ENCODE peak calls at places on chromosome X, in eight cellular contexts. One of them, this sample, is unnamed.
A peak's percentile ranks its signal among the peaks of the same experiment; 100 is the strongest.

GRCh38 chrX:110941906-110942305 is 146.3 kb upstream of the CHRDL1 start:
- DNase-seq in uterus: no peak
- DNase-seq in GM12865: no peak
- DNase-seq in HFF-Myc: no peak
- DNase-seq in mammary epithelial cell: peak; percentile 24
- DNase-seq in adrenal gland: no peak
- DNase-seq in endodermal cell: no peak
- DNase-seq in sigmoid colon: no peak
- DNase-seq in this sample: no peak

GRCh38 chrX:108735087-108735679 is 1.2 kb downstream of the IRS4 start:
- DNase-seq in HFF-Myc: no peak
- DNase-seq in uterus: no peak
- DNase-seq in mammary epithelial cell: no peak
- DNase-seq in GM12865: peak; percentile 13
- DNase-seq in sigmoid colon: no peak
- DNase-seq in endodermal cell: peak; percentile 86
- DNase-seq in adrenal gland: no peak
- DNase-seq in this sample: no peak

GRCh38 chrX:51420610-51421009 is 75.8 kb downstream of the NUDT11 start:
- DNase-seq in GM12865: peak; percentile 36
- DNase-seq in sigmoid colon: no peak
- DNase-seq in uterus: no peak
- DNase-seq in adrenal gland: peak; percentile 10
- DNase-seq in endodermal cell: no peak
- DNase-seq in mammary epithelial cell: peak; percentile 8
- DNase-seq in HFF-Myc: peak; percentile 7
- DNase-seq in this sample: no peak

GRCh38 chrX:76428243-76429130 is 977 bp downstream of the MAGEE1 start:
- DNase-seq in sigmoid colon: peak; percentile 68
- DNase-seq in adrenal gland: peak; percentile 1
- DNase-seq in endodermal cell: peak; percentile 66
- DNase-seq in mammary epithelial cell: peak; percentile 1
- DNase-seq in GM12865: peak; percentile 14
- DNase-seq in uterus: peak; percentile 12
- DNase-seq in HFF-Myc: no peak
- DNase-seq in this sample: no peak

GRCh38 chrX:151402719-151403390 is 5.8 kb downstream of the VMA21 start:
- DNase-seq in uterus: no peak
- DNase-seq in GM12865: no peak
- DNase-seq in sigmoid colon: peak; percentile 81
- DNase-seq in HFF-Myc: no peak
- DNase-seq in endodermal cell: no peak
- DNase-seq in adrenal gland: peak; percentile 79
- DNase-seq in mammary epithelial cell: no peak
- DNase-seq in this sample: no peak

GRCh38 chrX:65821721-65822496 is 154.5 kb downstream of the MSN start:
- DNase-seq in mammary epithelial cell: no peak
- DNase-seq in adrenal gland: peak; percentile 0
- DNase-seq in sigmoid colon: no peak
- DNase-seq in uterus: no peak
- DNase-seq in HFF-Myc: no peak
- DNase-seq in endodermal cell: no peak
- DNase-seq in GM12865: no peak
- DNase-seq in this sample: no peak

GRCh38 chrX:41452972-41453371 is 5.8 kb downstream of the NYX start:
- DNase-seq in sigmoid colon: no peak
- DNase-seq in endodermal cell: no peak
- DNase-seq in HFF-Myc: no peak
- DNase-seq in uterus: no peak
- DNase-seq in mammary epithelial cell: no peak
- DNase-seq in adrenal gland: no peak
- DNase-seq in GM12865: no peak
- DNase-seq in this sample: no peak

GRCh38 chrX:41445171-41445570 is 2.0 kb upstream of the NYX start:
- DNase-seq in sigmoid colon: no peak
- DNase-seq in mammary epithelial cell: no peak
- DNase-seq in adrenal gland: no peak
- DNase-seq in HFF-Myc: no peak
- DNase-seq in endodermal cell: peak; percentile 46
- DNase-seq in GM12865: peak; percentile 78
- DNase-seq in uterus: no peak
- DNase-seq in this sample: no peak

GRCh38 chrX:97229318-97229717 is 345.6 kb downstream of the RPA4 start:
- DNase-seq in uterus: no peak
- DNase-seq in HFF-Myc: no peak
- DNase-seq in sigmoid colon: no peak
- DNase-seq in endodermal cell: no peak
- DNase-seq in mammary epithelial cell: no peak
- DNase-seq in GM12865: no peak
- DNase-seq in adrenal gland: no peak
- DNase-seq in this sample: no peak

GRCh38 chrX:46588263-46588662 is 14.7 kb downstream of the CHST7 start:
- DNase-seq in endodermal cell: peak; percentile 60
- DNase-seq in GM12865: no peak
- DNase-seq in HFF-Myc: no peak
- DNase-seq in sigmoid colon: peak; percentile 74
- DNase-seq in adrenal gland: peak; percentile 33
- DNase-seq in mammary epithelial cell: no peak
- DNase-seq in uterus: peak; percentile 36
- DNase-seq in this sample: no peak

GRCh38 chrX:71111141-71111843 is at the start of gene IL2RG:
- DNase-seq in mammary epithelial cell: no peak
- DNase-seq in HFF-Myc: no peak
- DNase-seq in adrenal gland: no peak
- DNase-seq in uterus: no peak
- DNase-seq in endodermal cell: no peak
- DNase-seq in GM12865: peak; percentile 91
- DNase-seq in sigmoid colon: no peak
- DNase-seq in this sample: no peak

GRCh38 chrX:16177260-16177659 is 10.0 kb downstream of the MAGEB17 start:
- DNase-seq in endodermal cell: peak; percentile 57
- DNase-seq in sigmoid colon: no peak
- DNase-seq in uterus: no peak
- DNase-seq in adrenal gland: no peak
- DNase-seq in GM12865: no peak
- DNase-seq in HFF-Myc: no peak
- DNase-seq in mammary epithelial cell: no peak
- DNase-seq in this sample: no peak

GRCh38 chrX:100363926-100364325 is 46.1 kb downstream of the PCDH19 start:
- DNase-seq in endodermal cell: no peak
- DNase-seq in mammary epithelial cell: no peak
- DNase-seq in sigmoid colon: no peak
- DNase-seq in uterus: no peak
- DNase-seq in GM12865: no peak
- DNase-seq in HFF-Myc: no peak
- DNase-seq in adrenal gland: peak; percentile 0
- DNase-seq in this sample: no peak

GRCh38 chrX:45508459-45508858 is 307.8 kb upstream of the DIPK2B start:
- DNase-seq in adrenal gland: peak; percentile 1
- DNase-seq in GM12865: no peak
- DNase-seq in endodermal cell: no peak
- DNase-seq in mammary epithelial cell: no peak
- DNase-seq in uterus: peak; percentile 25
- DNase-seq in sigmoid colon: no peak
- DNase-seq in HFF-Myc: no peak
- DNase-seq in this sample: no peak

GRCh38 chrX:70454441-70455365 is 10.1 kb downstream of the DLG3 start:
- DNase-seq in mammary epithelial cell: peak; percentile 77
- DNase-seq in uterus: peak; percentile 75
- DNase-seq in endodermal cell: peak; percentile 95
- DNase-seq in GM12865: peak; percentile 74
- DNase-seq in sigmoid colon: peak; percentile 81
- DNase-seq in HFF-Myc: no peak
- DNase-seq in adrenal gland: peak; percentile 79
- DNase-seq in this sample: no peak

DNA sequence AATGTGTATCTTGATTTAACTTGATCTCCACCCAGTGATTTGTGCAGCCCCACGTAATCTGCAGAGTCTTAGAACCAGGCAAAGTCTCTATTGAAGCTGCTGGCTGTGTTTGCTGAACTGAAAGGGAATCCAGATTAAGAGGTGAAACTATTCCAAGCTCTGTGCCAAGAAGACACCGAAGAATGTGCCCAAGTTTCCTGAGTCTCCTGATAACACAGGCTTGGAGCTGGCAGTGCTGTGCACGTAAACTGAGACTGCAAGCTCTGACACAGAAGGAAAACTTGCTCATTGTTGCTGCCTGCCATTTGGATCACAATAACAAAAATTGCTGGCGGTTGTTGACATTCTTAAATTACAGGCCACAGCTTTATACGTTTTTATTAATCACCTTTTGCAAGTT is 60.2 kb upstream of the VCX3B start:
- DNase-seq in mammary epithelial cell: peak; percentile 9
- DNase-seq in adrenal gland: peak; percentile 1
- DNase-seq in uterus: no peak
- DNase-seq in HFF-Myc: no peak
- DNase-seq in endodermal cell: peak; percentile 39
- DNase-seq in sigmoid colon: no peak
- DNase-seq in GM12865: no peak
- DNase-seq in this sample: no peak
- H3K4me3 ChIP-seq in mammary epithelial cell: no peak overlapping the region
- H3K4me3 ChIP-seq in adrenal gland: no peak overlapping the region
- H3K4me3 ChIP-seq in uterus: no peak overlapping the region
- H3K4me3 ChIP-seq in HFF-Myc: no peak overlapping the region
- H3K4me3 ChIP-seq in endodermal cell: no peak overlapping the region
- H3K4me3 ChIP-seq in sigmoid colon: no peak overlapping the region
- H3K4me3 ChIP-seq in GM12865: no peak overlapping the region
- H3K4me3 ChIP-seq in this sample: no peak overlapping the region

DNA sequence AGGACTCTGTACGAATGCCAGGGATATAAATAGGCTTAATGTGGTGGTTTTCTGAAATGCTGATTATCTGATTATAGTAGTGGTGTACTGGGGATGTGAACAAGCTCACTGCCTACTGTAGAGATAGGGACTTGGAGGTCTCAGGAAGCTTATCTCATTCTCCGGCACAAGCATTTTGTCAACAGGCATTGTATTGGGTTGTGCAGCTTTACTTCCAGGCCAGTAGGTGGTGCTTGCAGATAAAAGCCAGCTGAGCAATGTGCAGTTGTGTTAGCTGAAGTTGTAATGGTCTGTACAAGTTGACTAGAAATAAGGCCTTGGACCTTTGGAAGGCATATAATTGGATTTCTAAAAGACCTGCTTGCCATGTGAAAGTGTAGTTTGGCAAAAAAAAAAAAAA is 49.5 kb upstream of the TMLHE start:
- DNase-seq in HFF-Myc: no peak
- DNase-seq in GM12865: peak; percentile 2
- DNase-seq in sigmoid colon: no peak
- DNase-seq in mammary epithelial cell: no peak
- DNase-seq in uterus: no peak
- DNase-seq in endodermal cell: peak; percentile 44
- DNase-seq in adrenal gland: no peak
- DNase-seq in this sample: no peak
- TF ChIP-seq CTCF in HFF-Myc: peak; percentile 23
- TF ChIP-seq CTCF in GM12865: peak; percentile 11
- TF ChIP-seq CTCF in sigmoid colon: no peak
- TF ChIP-seq CTCF in mammary epithelial cell: peak; percentile 17
- TF ChIP-seq CTCF in uterus: no peak
- TF ChIP-seq CTCF in endodermal cell: peak; percentile 66
- TF ChIP-seq CTCF in adrenal gland: no peak
- TF ChIP-seq CTCF in this sample: peak; percentile 62

GRCh38 chrX:130176942-130177341 is 5.2 kb downstream of the RAB33A start:
- DNase-seq in adrenal gland: no peak
- DNase-seq in mammary epithelial cell: no peak
- DNase-seq in HFF-Myc: no peak
- DNase-seq in GM12865: no peak
- DNase-seq in endodermal cell: no peak
- DNase-seq in sigmoid colon: peak; percentile 26
- DNase-seq in uterus: no peak
- DNase-seq in this sample: no peak
- H3K4me3 ChIP-seq in adrenal gland: no peak overlapping the region
- H3K4me3 ChIP-seq in mammary epithelial cell: no peak overlapping the region
- H3K4me3 ChIP-seq in HFF-Myc: no peak overlapping the region
- H3K4me3 ChIP-seq in GM12865: no peak overlapping the region
- H3K4me3 ChIP-seq in endodermal cell: no peak overlapping the region
- H3K4me3 ChIP-seq in sigmoid colon: no peak overlapping the region
- H3K4me3 ChIP-seq in uterus: no peak overlapping the region
- H3K4me3 ChIP-seq in this sample: no peak overlapping the region

GRCh38 chrX:56784666-56785065 is 55.6 kb downstream of the NBDY start:
- DNase-seq in adrenal gland: no peak
- DNase-seq in sigmoid colon: peak; percentile 27
- DNase-seq in mammary epithelial cell: no peak
- DNase-seq in HFF-Myc: no peak
- DNase-seq in GM12865: no peak
- DNase-seq in uterus: no peak
- DNase-seq in endodermal cell: no peak
- DNase-seq in this sample: no peak

GRCh38 chrX:56783996-56784620 is 55.1 kb downstream of the NBDY start:
- DNase-seq in GM12865: no peak
- DNase-seq in uterus: no peak
- DNase-seq in sigmoid colon: peak; percentile 27
- DNase-seq in adrenal gland: no peak
- DNase-seq in HFF-Myc: no peak
- DNase-seq in endodermal cell: no peak
- DNase-seq in mammary epithelial cell: no peak
- DNase-seq in this sample: no peak

GRCh38 chrX:56782362-56782761 is 53.3 kb downstream of the NBDY start:
- DNase-seq in HFF-Myc: no peak
- DNase-seq in uterus: no peak
- DNase-seq in mammary epithelial cell: no peak
- DNase-seq in sigmoid colon: no peak
- DNase-seq in adrenal gland: no peak
- DNase-seq in GM12865: no peak
- DNase-seq in endodermal cell: no peak
- DNase-seq in this sample: no peak

GRCh38 chrX:56782791-56783449 is 53.9 kb downstream of the NBDY start:
- DNase-seq in sigmoid colon: peak; percentile 73
- DNase-seq in GM12865: no peak
- DNase-seq in adrenal gland: no peak
- DNase-seq in endodermal cell: no peak
- DNase-seq in mammary epithelial cell: no peak
- DNase-seq in uterus: no peak
- DNase-seq in HFF-Myc: no peak
- DNase-seq in this sample: no peak

DNA sequence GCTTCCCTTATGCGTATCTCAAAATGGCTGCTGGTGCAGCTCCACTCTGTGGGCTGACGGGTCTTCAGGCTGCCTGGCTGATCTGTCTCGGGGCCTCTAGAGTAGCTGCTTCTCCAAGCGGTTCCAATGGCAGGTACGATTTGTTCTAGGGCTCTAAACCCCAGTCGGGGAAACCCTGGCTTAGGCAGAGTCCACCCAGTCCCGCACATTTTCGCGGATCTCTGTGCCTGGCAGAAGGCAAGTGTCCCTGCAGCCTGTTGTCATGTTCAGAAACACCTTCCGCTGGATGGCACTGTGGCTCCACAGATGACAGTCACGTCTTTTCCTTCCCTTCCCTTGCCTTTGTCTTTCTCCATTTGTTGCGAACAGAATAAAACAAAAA is 54.4 kb downstream of the NBDY start:
- DNase-seq in mammary epithelial cell: peak; percentile 63
- DNase-seq in uterus: peak; percentile 87
- DNase-seq in endodermal cell: peak; percentile 68
- DNase-seq in sigmoid colon: peak; percentile 91
- DNase-seq in HFF-Myc: no peak
- DNase-seq in GM12865: no peak
- DNase-seq in adrenal gland: no peak
- DNase-seq in this sample: no peak
- TF ChIP-seq CTCF in mammary epithelial cell: peak; percentile 26
- TF ChIP-seq CTCF in uterus: peak; percentile 66
- TF ChIP-seq CTCF in endodermal cell: peak; percentile 38
- TF ChIP-seq CTCF in sigmoid colon: no peak
- TF ChIP-seq CTCF in HFF-Myc: no peak
- TF ChIP-seq CTCF in GM12865: no peak
- TF ChIP-seq CTCF in adrenal gland: peak; percentile 56
- TF ChIP-seq CTCF in this sample: no peak